ENCODE peak calls at places on chromosomes 6 and 20, in eight cellular contexts. F, C, H, N, D, Z, S and B are unnamed samples.

GRCh38 chr20:48120120-48120519 is 334.8 kb upstream of the SULF2 start:
- DNase-seq in F (no peak), C (no peak), H (no peak), N (no peak), D (no peak), Z (no peak), S (no peak), B (no peak)

GRCh38 chr20:6654490-6655247 is 112.8 kb upstream of the BMP2 start:
- DNase-seq in F (no peak), C (no peak), H (peak), N (no peak), D (no peak), Z (no peak), S (no peak), B (no peak)

GRCh38 chr6:38612386-38612965 is 27.3 kb downstream of the BTBD9 start:
- DNase-seq in F (no peak), C (no peak), H (peak), N (no peak), D (no peak), Z (no peak), S (no peak), B (no peak)

GRCh38 chr6:158284340-158285210 is 27.7 kb upstream of the TULP4 start:
- DNase-seq in F (no peak), C (no peak), H (peak), N (no peak), D (no peak), Z (no peak), S (no peak), B (no peak)

GRCh38 chr6:148074735-148075134 is 267.9 kb upstream of the SASH1 start:
- DNase-seq in F (no peak), C (no peak), H (peak), N (no peak), D (no peak), Z (no peak), S (no peak), B (no peak)

GRCh38 chr6:42387336-42387735 is 64.4 kb downstream of the TRERF1 start:
- DNase-seq in F (no peak), C (no peak), H (no peak), N (no peak), D (no peak), Z (no peak), S (no peak), B (no peak)

GRCh38 chr6:128303870-128304269 is 216.5 kb downstream of the PTPRK start:
- DNase-seq in F (no peak), C (no peak), H (no peak), N (no peak), D (no peak), Z (no peak), S (no peak), B (no peak)

GRCh38 chr6:155954149-155954548 is 498.5 kb upstream of the NOX3 start:
- DNase-seq in F (no peak), C (no peak), H (no peak), N (no peak), D (no peak), Z (no peak), S (no peak), B (no peak)